ENCODE peak calls at places on chromosomes 2 and 18, in five cellular contexts. One of them, this sample, is unnamed.

GRCh38 chr2:191675807-191676667 is 1.9 kb upstream of the NABP1 start:
- DNase-seq in activated T-cell treated with anti-CD3 and anti-CD28 coated beads for 24 hours: peak; percentile 43
- DNase-seq in heart left ventricle: peak; percentile 62
- DNase-seq in GM20000: peak; percentile 69
- DNase-seq in activated T-helper 1 cell treated with Interleukin-2 at 50 U/mL for 16 hours: peak; percentile 30
- DNase-seq in this sample: peak; percentile 66

GRCh38 chr2:236261452-236261851 is 2.8 kb downstream of the ASB18 start:
- DNase-seq in GM20000: no peak
- DNase-seq in activated T-helper 1 cell treated with Interleukin-2 at 50 U/mL for 16 hours: no peak
- DNase-seq in activated T-cell treated with anti-CD3 and anti-CD28 coated beads for 24 hours: no peak
- DNase-seq in heart left ventricle: no peak
- DNase-seq in this sample: no peak

GRCh38 chr2:3536682-3537632 is 17.6 kb upstream of the ADI1 start:
- DNase-seq in GM20000: peak; percentile 61
- DNase-seq in activated T-helper 1 cell treated with Interleukin-2 at 50 U/mL for 16 hours: no peak
- DNase-seq in activated T-cell treated with anti-CD3 and anti-CD28 coated beads for 24 hours: no peak
- DNase-seq in heart left ventricle: peak; percentile 73
- DNase-seq in this sample: peak; percentile 69

GRCh38 chr2:128444044-128444771 is 125.5 kb upstream of the HS6ST1 start:
- DNase-seq in GM20000: no peak
- DNase-seq in activated T-cell treated with anti-CD3 and anti-CD28 coated beads for 24 hours: no peak
- DNase-seq in heart left ventricle: no peak
- DNase-seq in activated T-helper 1 cell treated with Interleukin-2 at 50 U/mL for 16 hours: no peak
- DNase-seq in this sample: no peak

GRCh38 chr2:28407976-28408690 is 15.5 kb downstream of the FOSL2 start:
- DNase-seq in GM20000: no peak
- DNase-seq in activated T-helper 1 cell treated with Interleukin-2 at 50 U/mL for 16 hours: no peak
- DNase-seq in heart left ventricle: no peak
- DNase-seq in activated T-cell treated with anti-CD3 and anti-CD28 coated beads for 24 hours: no peak
- DNase-seq in this sample: no peak

GRCh38 chr2:21118302-21118920 is 5.4 kb upstream of the TDRD15 start:
- DNase-seq in GM20000: peak; percentile 32
- DNase-seq in heart left ventricle: no peak
- DNase-seq in activated T-cell treated with anti-CD3 and anti-CD28 coated beads for 24 hours: no peak
- DNase-seq in activated T-helper 1 cell treated with Interleukin-2 at 50 U/mL for 16 hours: no peak
- DNase-seq in this sample: peak; percentile 14

GRCh38 chr2:7191927-7192326 is 274.7 kb downstream of the RNF144A start:
- DNase-seq in GM20000: no peak
- DNase-seq in heart left ventricle: no peak
- DNase-seq in activated T-helper 1 cell treated with Interleukin-2 at 50 U/mL for 16 hours: no peak
- DNase-seq in activated T-cell treated with anti-CD3 and anti-CD28 coated beads for 24 hours: no peak
- DNase-seq in this sample: no peak

GRCh38 chr18:6874316-6874715 is 144.8 kb downstream of the ARHGAP28 start:
- DNase-seq in activated T-cell treated with anti-CD3 and anti-CD28 coated beads for 24 hours: no peak
- DNase-seq in heart left ventricle: no peak
- DNase-seq in GM20000: no peak
- DNase-seq in activated T-helper 1 cell treated with Interleukin-2 at 50 U/mL for 16 hours: no peak
- DNase-seq in this sample: no peak

GRCh38 chr2:169900686-169901085 is 73.4 kb downstream of the UBR3 start:
- DNase-seq in activated T-cell treated with anti-CD3 and anti-CD28 coated beads for 24 hours: no peak
- DNase-seq in GM20000: no peak
- DNase-seq in heart left ventricle: no peak
- DNase-seq in activated T-helper 1 cell treated with Interleukin-2 at 50 U/mL for 16 hours: no peak
- DNase-seq in this sample: no peak

GRCh38 chr2:234490239-234491074 is 6.4 kb downstream of the ARL4C start:
- DNase-seq in GM20000: no peak
- DNase-seq in activated T-helper 1 cell treated with Interleukin-2 at 50 U/mL for 16 hours: no peak
- DNase-seq in heart left ventricle: no peak
- DNase-seq in activated T-cell treated with anti-CD3 and anti-CD28 coated beads for 24 hours: no peak
- DNase-seq in this sample: no peak

GRCh38 chr18:13565228-13565627 is 161.1 kb downstream of the FAM210A start:
- DNase-seq in activated T-helper 1 cell treated with Interleukin-2 at 50 U/mL for 16 hours: no peak
- DNase-seq in GM20000: no peak
- DNase-seq in heart left ventricle: peak; percentile 89
- DNase-seq in activated T-cell treated with anti-CD3 and anti-CD28 coated beads for 24 hours: no peak
- DNase-seq in this sample: peak; percentile 74

GRCh38 chr2:229477269-229477668 is 206.2 kb upstream of the PID1 start:
- DNase-seq in activated T-helper 1 cell treated with Interleukin-2 at 50 U/mL for 16 hours: no peak
- DNase-seq in GM20000: no peak
- DNase-seq in heart left ventricle: no peak
- DNase-seq in activated T-cell treated with anti-CD3 and anti-CD28 coated beads for 24 hours: no peak
- DNase-seq in this sample: no peak

GRCh38 chr2:35846-36245 is 10.5 kb downstream of the FAM110C start:
- DNase-seq in GM20000: no peak
- DNase-seq in activated T-helper 1 cell treated with Interleukin-2 at 50 U/mL for 16 hours: no peak
- DNase-seq in heart left ventricle: no peak
- DNase-seq in activated T-cell treated with anti-CD3 and anti-CD28 coated beads for 24 hours: no peak
- DNase-seq in this sample: no peak

GRCh38 chr2:166361351-166362153 is 14.2 kb downstream of the SCN9A start:
- DNase-seq in activated T-helper 1 cell treated with Interleukin-2 at 50 U/mL for 16 hours: no peak
- DNase-seq in heart left ventricle: no peak
- DNase-seq in activated T-cell treated with anti-CD3 and anti-CD28 coated beads for 24 hours: no peak
- DNase-seq in GM20000: no peak
- DNase-seq in this sample: no peak

GRCh38 chr2:143742631-143743030 is 613.4 kb downstream of the ARHGAP15 start:
- DNase-seq in GM20000: no peak
- DNase-seq in activated T-helper 1 cell treated with Interleukin-2 at 50 U/mL for 16 hours: no peak
- DNase-seq in activated T-cell treated with anti-CD3 and anti-CD28 coated beads for 24 hours: no peak
- DNase-seq in heart left ventricle: no peak
- DNase-seq in this sample: no peak

GRCh38 chr2:209556354-209556961 is 132.6 kb downstream of the MAP2 start:
- DNase-seq in activated T-helper 1 cell treated with Interleukin-2 at 50 U/mL for 16 hours: no peak
- DNase-seq in activated T-cell treated with anti-CD3 and anti-CD28 coated beads for 24 hours: no peak
- DNase-seq in heart left ventricle: no peak
- DNase-seq in GM20000: peak; percentile 16
- DNase-seq in this sample: no peak

GRCh38 chr18:28125051-28125450 is 51.9 kb downstream of the CDH2 start:
- DNase-seq in activated T-cell treated with anti-CD3 and anti-CD28 coated beads for 24 hours: no peak
- DNase-seq in activated T-helper 1 cell treated with Interleukin-2 at 50 U/mL for 16 hours: no peak
- DNase-seq in GM20000: no peak
- DNase-seq in heart left ventricle: no peak
- DNase-seq in this sample: no peak

GRCh38 chr18:77571743-77572142 is 322.1 kb downstream of the GALR1 start:
- DNase-seq in activated T-helper 1 cell treated with Interleukin-2 at 50 U/mL for 16 hours: no peak
- DNase-seq in GM20000: no peak
- DNase-seq in activated T-cell treated with anti-CD3 and anti-CD28 coated beads for 24 hours: no peak
- DNase-seq in heart left ventricle: no peak
- DNase-seq in this sample: no peak

GRCh38 chr2:167415068-167415467 is 526.8 kb downstream of the XIRP2 start:
- DNase-seq in GM20000: no peak
- DNase-seq in activated T-helper 1 cell treated with Interleukin-2 at 50 U/mL for 16 hours: no peak
- DNase-seq in heart left ventricle: no peak
- DNase-seq in activated T-cell treated with anti-CD3 and anti-CD28 coated beads for 24 hours: no peak
- DNase-seq in this sample: no peak